ENCODE peak calls at places on chromosomes 5 and 9, in four cellular contexts. C is fibroblast of lung, R is IMR-90, J is endodermal cell. B is an unnamed sample.

GRCh38 chr9:122133263-122133983 is 26.2 kb downstream of the NDUFA8 start:
- DNase-seq in J (no peak), C (no peak), R (no peak), B (peak; percentile 87)

GRCh38 chr9:84339523-84339922 is 1.0 kb downstream of the SLC28A3 start:
- DNase-seq in C (no peak), R (no peak), J (no peak), B (no peak)

GRCh38 chr5:64775288-64775687 is 6.6 kb downstream of the CWC27 start:
- DNase-seq in R (no peak), J (no peak), C (no peak), B (no peak)

GRCh38 chr9:101711330-101711941 is 27.0 kb downstream of the GRIN3A start:
- DNase-seq in R (no peak), C (no peak), J (peak; percentile 89), B (no peak)

GRCh38 chr5:16464664-16465543 is 696 bp downstream of the ZNF622 start:
- DNase-seq in R (no peak), J (peak; percentile 46), C (peak; percentile 11), B (peak; percentile 76)

GRCh38 chr5:32790411-32790951 is 79.4 kb downstream of the NPR3 start:
- DNase-seq in C (peak; percentile 31), J (no peak), R (peak; percentile 61), B (no peak)

GRCh38 chr9:35605336-35606137 is 475 bp downstream of the TESK1 start:
- DNase-seq in C (no peak), J (peak; percentile 69), R (no peak), B (peak; percentile 88)

GRCh38 chr9:129481824-129482511 is 138.9 kb downstream of the C9orf50 start:
- DNase-seq in R (no peak), J (peak; percentile 71), C (no peak), B (peak; percentile 90)

GRCh38 chr9:20111173-20111843 is 322.5 kb upstream of the SLC24A2 start:
- DNase-seq in J (no peak), C (no peak), R (no peak), B (no peak)

GRCh38 chr5:133287500-133287899 is 235.7 kb downstream of the HSPA4 start:
- DNase-seq in R (peak; percentile 44), J (peak; percentile 89), C (peak; percentile 31), B (no peak)

GRCh38 chr5:105630803-105631202 is 2039.9 kb downstream of the EFNA5 start:
- DNase-seq in R (no peak), J (no peak), C (no peak), B (no peak)

GRCh38 chr9:12631866-12632265 is 61.3 kb upstream of the TYRP1 start:
- DNase-seq in R (no peak), J (no peak), C (no peak), B (no peak)

GRCh38 chr9:2163231-2163885 is 148.2 kb downstream of the SMARCA2 start:
- DNase-seq in J (no peak), R (no peak), C (no peak), B (no peak)

GRCh38 chr9:18357321-18357720 is 116.6 kb upstream of the ADAMTSL1 start:
- DNase-seq in C (no peak), J (no peak), R (no peak), B (no peak)

GRCh38 chr5:142248853-142249462 is 75.9 kb downstream of the SPRY4 start:
- DNase-seq in C (peak; percentile 38), R (peak; percentile 12), J (peak; percentile 78), B (peak; percentile 77)

GRCh38 chr9:8287970-8288369 is 488.4 kb upstream of the DMAC1 start:
- DNase-seq in J (peak; percentile 59), R (no peak), C (no peak), B (no peak)

GRCh38 chr5:172186114-172186695 is 1.8 kb downstream of the STK10 start:
- DNase-seq in R (no peak), J (no peak), C (no peak), B (no peak)

GRCh38 chr5:150317048-150318003 is 14.6 kb upstream of the ARSI start:
- DNase-seq in R (peak; percentile 95), C (peak; percentile 92), J (peak; percentile 85), B (peak; percentile 83)

GRCh38 chr5:154238776-154239481 is 48.4 kb downstream of the GALNT10 start:
- DNase-seq in J (peak; percentile 77), R (no peak), C (no peak), B (no peak)

GRCh38 chr9:616694-617093 is 224.8 kb upstream of the DMRT1 start:
- DNase-seq in R (no peak), J (no peak), C (no peak), B (no peak)

DNA sequence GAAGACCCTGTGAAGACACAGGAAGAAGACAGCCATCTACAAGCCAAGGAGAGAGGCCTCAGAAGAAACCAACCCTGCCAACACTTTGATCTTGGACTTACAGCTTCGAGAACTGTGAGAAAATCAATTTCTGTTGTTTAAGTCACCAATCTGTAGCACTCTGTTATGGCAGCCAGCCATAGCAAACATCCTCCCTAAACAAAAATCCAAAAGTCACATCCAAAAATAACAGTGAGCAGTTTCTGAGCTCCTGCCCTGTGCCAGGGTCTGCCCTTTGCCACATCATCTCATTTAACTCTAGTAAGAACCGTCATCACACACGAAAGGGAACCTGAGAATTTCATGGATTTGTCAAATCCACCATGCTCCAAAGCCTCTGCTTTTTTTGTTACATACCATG is 118.8 kb downstream of the TRIM36 start:
- DNase-seq in J (no peak), C (no peak), R (no peak), B (no peak)
- H3K9ac ChIP-seq in J (no peak overlapping the region), C (no peak overlapping the region), R (no peak overlapping the region), B (no peak overlapping the region)

GRCh38 chr9:116491219-116491618 is 195.9 kb upstream of the TRIM32 start:
- DNase-seq in J (no peak), C (peak; percentile 23), R (no peak), B (no peak)
- TF ChIP-seq CTCF in J (peak; percentile 26), C (no peak), R (peak; percentile 19), B (no peak)

GRCh38 chr5:31047007-31047406 is 146.5 kb upstream of the CDH6 start:
- DNase-seq in R (no peak), C (no peak), J (no peak), B (no peak)
- H3K4me1 ChIP-seq in R (peaks cover 4% of the 10 kb centered on the region), C (no peaks in the 10 kb centered on the region), J (peaks cover 6% of the 10 kb centered on the region), B (no peaks in the 10 kb centered on the region)

GRCh38 chr5:159668556-159668955 is 247.7 kb upstream of the ADRA1B start:
- DNase-seq in R (no peak), J (no peak), C (no peak), B (no peak)

GRCh38 chr5:159669559-159669958 is 246.7 kb upstream of the ADRA1B start:
- DNase-seq in J (no peak), C (peak; percentile 8), R (no peak), B (no peak)

GRCh38 chr5:159663986-159664385 is 252.3 kb upstream of the ADRA1B start:
- DNase-seq in J (no peak), C (no peak), R (no peak), B (no peak)

GRCh38 chr5:159667286-159667685 is 249.0 kb upstream of the ADRA1B start:
- DNase-seq in C (no peak), R (no peak), J (no peak), B (no peak)
- H3K9ac ChIP-seq in C (no peak overlapping the region), R (no peak overlapping the region), J (no peak overlapping the region), B (no peak overlapping the region)

GRCh38 chr9:117156150-117156688 is 258.6 kb downstream of the ASTN2 start:
- DNase-seq in R (no peak), J (no peak), C (no peak), B (no peak)

GRCh38 chr9:117164512-117164911 is 250.3 kb downstream of the ASTN2 start:
- DNase-seq in R (no peak), C (no peak), J (no peak), B (no peak)

GRCh38 chr9:117156771-117157535 is 257.9 kb downstream of the ASTN2 start:
- DNase-seq in R (no peak), J (no peak), C (no peak), B (no peak)

DNA sequence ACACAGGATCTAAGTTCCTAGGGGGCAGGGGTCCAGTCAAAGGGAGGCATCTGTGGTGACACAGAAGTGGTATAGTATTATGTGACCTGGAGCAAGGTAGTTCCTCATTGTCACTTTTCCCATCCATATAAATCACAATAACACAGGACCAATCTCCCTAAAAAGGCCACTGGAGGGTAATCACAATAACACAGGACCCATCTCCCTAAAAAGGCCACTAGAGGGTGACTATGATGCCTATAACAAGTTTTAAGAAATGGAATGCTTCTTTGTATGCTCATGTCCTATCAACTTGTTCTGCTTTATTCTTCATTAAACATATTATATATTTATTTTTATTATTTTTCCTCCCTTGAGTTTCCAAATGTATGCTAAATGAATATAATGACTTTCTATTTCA is 254.6 kb downstream of the ASTN2 start:
- DNase-seq in C (no peak), R (no peak), J (no peak), B (no peak)
- TF ChIP-seq CTCF in C (no peak), R (no peak), J (peak; percentile 77), B (no peak)

DNA sequence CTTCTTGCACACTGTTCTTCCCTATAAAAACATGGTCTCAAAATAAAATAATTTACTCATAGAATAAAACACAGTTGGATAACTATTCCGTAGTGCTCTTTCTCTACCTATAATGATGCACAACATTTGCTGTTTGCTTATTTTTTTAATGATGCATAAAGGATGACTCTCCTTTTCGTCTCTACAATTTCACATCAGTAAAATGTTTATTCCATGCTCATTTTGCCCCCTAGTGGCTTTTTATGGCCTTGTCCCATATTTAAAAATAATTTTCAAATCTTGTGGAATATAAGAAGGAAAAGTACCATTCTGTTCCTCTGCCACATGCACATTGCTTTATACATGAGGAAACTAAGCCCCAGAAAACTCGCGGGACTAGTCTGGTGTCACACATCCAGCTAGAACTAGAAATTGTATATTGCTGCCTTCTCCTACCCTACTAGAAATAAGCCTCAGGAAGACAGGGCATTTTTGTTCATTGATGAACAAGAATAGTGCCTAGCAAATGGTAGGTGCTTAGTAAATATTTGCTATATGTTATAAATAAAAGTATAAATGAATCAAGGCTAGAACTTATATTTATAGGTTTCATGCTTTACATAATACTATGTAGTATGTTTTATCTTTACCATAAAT is 12.7 kb downstream of the KCTD16 start:
- DNase-seq in C (peak; percentile 66), J (no peak), R (peak; percentile 85), B (no peak)
- H3K4me1 ChIP-seq in C (peaks cover 5% of the 10 kb centered on the region), J (no peaks in the 10 kb centered on the region), R (peaks cover 3% of the 10 kb centered on the region), B (no peaks in the 10 kb centered on the region)

GRCh38 chr5:59040007-59040803 is 457.3 kb downstream of the RAB3C start:
- DNase-seq in R (no peak), J (no peak), C (peak; percentile 81), B (no peak)
- H3K9ac ChIP-seq in R (no peak overlapping the region), J (no peak overlapping the region), C (peak overlapping the region; percentile 62), B (no peak overlapping the region)

GRCh38 chr5:30804739-30805313 is 388.7 kb upstream of the CDH6 start:
- DNase-seq in R (peak; percentile 62), C (no peak), J (peak; percentile 43), B (no peak)
- TF ChIP-seq CTCF in R (peak; percentile 56), C (no peak), J (peak; percentile 66), B (peak; percentile 11)